ENCODE peak calls at places on chromosomes 16 and 17, in seven cellular contexts. W is HT1080; G is stimulated activated CD4-positive, alpha-beta T cell treated with anti-CD3 and anti-CD28 coated beads, TNF-alpha, amount 100 ng/mL, for 1 hour; S is iPS DF 6.9; J is activated CD4-positive, alpha-beta T cell treated with anti-CD3 and anti-CD28 coated beads, Interleukin-2, amount 50 U/mL, for 48 hours; U is GM12891; Q is CD4-positive, alpha-beta T cell. H is an unnamed sample.

GRCh38 chr17:11668633-11669032 is 70.4 kb downstream of the DNAH9 start:
- DNase-seq in W (no peak), G (no peak), S (peak), J (no peak), U (no peak), Q (no peak), H (peak)

GRCh38 chr17:50154604-50155003 is 4.1 kb upstream of the PPP1R9B start:
- DNase-seq in W (no peak), G (no peak), S (no peak), J (no peak), U (no peak), Q (no peak), H (no peak)

GRCh38 chr16:84786605-84787302 is 33.0 kb upstream of the CRISPLD2 start:
- DNase-seq in W (no peak), G (no peak), S (no peak), J (no peak), U (no peak), Q (no peak), H (peak)

GRCh38 chr16:1917056-1917664 is 1.1 kb downstream of the HS3ST6 start:
- DNase-seq in W (no peak), G (no peak), S (no peak), J (no peak), U (no peak), Q (no peak), H (no peak)

GRCh38 chr16:84105286-84105815 is 11.4 kb downstream of the MBTPS1 start:
- DNase-seq in W (no peak), G (no peak), S (no peak), J (no peak), U (no peak), Q (no peak), H (no peak)

GRCh38 chr17:51365090-51365489 is 104.7 kb downstream of the UTP18 start:
- DNase-seq in W (peak), G (no peak), S (no peak), J (peak), U (no peak), Q (no peak), H (no peak)

GRCh38 chr17:34852614-34853013 is 108.6 kb downstream of the CCT6B start:
- DNase-seq in W (peak), G (no peak), S (no peak), J (no peak), U (no peak), Q (no peak), H (no peak)

GRCh38 chr17:20059728-20060188 is 50.6 kb downstream of the SPECC1 start:
- DNase-seq in W (peak), G (no peak), S (no peak), J (no peak), U (no peak), Q (no peak), H (peak)

GRCh38 chr17:45927247-45927646 is 32.9 kb downstream of the MAPT start:
- DNase-seq in W (no peak), G (no peak), S (no peak), J (no peak), U (no peak), Q (no peak), H (no peak)

GRCh38 chr16:31700200-31700529 is 172.5 kb downstream of the AHSP start:
- DNase-seq in W (no peak), G (no peak), S (peak), J (no peak), U (peak), Q (no peak), H (peak)

GRCh38 chr17:63774982-63775290 is 966 bp downstream of the DDX42 start:
- DNase-seq in W (peak), G (no peak), S (no peak), J (no peak), U (no peak), Q (no peak), H (no peak)

GRCh38 chr16:4888428-4889135 is 41.3 kb downstream of the UBN1 start:
- DNase-seq in W (no peak), G (no peak), S (no peak), J (no peak), U (no peak), Q (no peak), H (no peak)

GRCh38 chr17:66679631-66680517 is 155.0 kb upstream of the CACNG5 start:
- DNase-seq in W (no peak), G (no peak), S (no peak), J (no peak), U (no peak), Q (no peak), H (no peak)

GRCh38 chr17:52027620-52028019 is 130.9 kb downstream of the CA10 start:
- DNase-seq in W (peak), G (no peak), S (no peak), J (no peak), U (no peak), Q (no peak), H (no peak)

GRCh38 chr16:54362801-54363200 is 76.2 kb upstream of the IRX3 start:
- DNase-seq in W (no peak), G (no peak), S (no peak), J (no peak), U (no peak), Q (no peak), H (no peak)

GRCh38 chr16:30951785-30952184 is 2.9 kb downstream of the ORAI3 start:
- DNase-seq in W (no peak), G (no peak), S (no peak), J (no peak), U (no peak), Q (no peak), H (no peak)

H was measured in NCI-H345.